ENCODE peak calls at places on chromosomes 16 and 17, in five cellular contexts. Z is dorsolateral prefrontal cortex, X is brain microvascular endothelial cell, L is psoas muscle, P is neural progenitor cell. I is an unnamed sample.

GRCh38 chr16:56107944-56108583 is 83.2 kb upstream of the GNAO1 start:
- DNase-seq in L (no peak), P (no peak), Z (peak; percentile 75), X (no peak), I (no peak)

GRCh38 chr17:50169121-50169764 is 3.4 kb downstream of the SGCA start:
- DNase-seq in Z (no peak), L (peak; percentile 41), X (no peak), P (peak; percentile 87), I (no peak)

GRCh38 chr17:82876149-82876548 is 36.3 kb upstream of the ZNF750 start:
- DNase-seq in L (peak; percentile 49), P (no peak), X (peak; percentile 57), Z (no peak), I (peak; percentile 68)

GRCh38 chr16:47069291-47069690 is 74.5 kb downstream of the NETO2 start:
- DNase-seq in Z (no peak), L (no peak), X (no peak), P (no peak), I (peak; percentile 33)

GRCh38 chr17:27531469-27531948 is 75.3 kb downstream of the KSR1 start:
- DNase-seq in X (no peak), L (no peak), Z (no peak), P (no peak), I (no peak)

GRCh38 chr17:4950075-4950756 is 703 bp upstream of the ENO3 start:
- DNase-seq in L (peak; percentile 77), P (peak; percentile 72), X (no peak), Z (no peak), I (peak; percentile 81)

GRCh38 chr16:79599256-79599836 is 1.2 kb downstream of the MAF start:
- DNase-seq in L (peak; percentile 51), X (no peak), Z (no peak), P (peak; percentile 74), I (peak; percentile 43)

GRCh38 chr17:70834039-70834438 is 664.7 kb downstream of the KCNJ2 start:
- DNase-seq in P (no peak), X (no peak), L (no peak), Z (no peak), I (no peak)

GRCh38 chr17:17189559-17189958 is 16.6 kb downstream of the PLD6 start:
- DNase-seq in Z (no peak), X (no peak), L (no peak), P (no peak), I (no peak)

GRCh38 chr17:77167472-77168306 is 26.9 kb downstream of the SEC14L1 start:
- DNase-seq in P (no peak), L (no peak), Z (no peak), X (no peak), I (no peak)

GRCh38 chr16:86952769-86953168 is 364.4 kb downstream of the C16orf95 start:
- DNase-seq in L (no peak), Z (no peak), X (no peak), P (no peak), I (no peak)

GRCh38 chr17:64133546-64134215 is 3.7 kb upstream of the ERN1 start:
- DNase-seq in P (peak; percentile 81), Z (no peak), X (peak; percentile 45), L (no peak), I (peak; percentile 60)

GRCh38 chr17:1264196-1264595 is 6.0 kb upstream of the BHLHA9 start:
- DNase-seq in Z (no peak), L (no peak), X (no peak), P (peak; percentile 54), I (no peak)

GRCh38 chr17:76236603-76237002 is 3.7 kb downstream of the RNF157 start:
- DNase-seq in Z (no peak), L (no peak), X (no peak), P (no peak), I (no peak)

GRCh38 chr16:70661918-70662641 is 15.7 kb downstream of the IL34 start:
- DNase-seq in X (peak; percentile 36), Z (no peak), P (no peak), L (no peak), I (peak; percentile 33)

GRCh38 chr17:82302991-82303943 is 14.1 kb downstream of the CD7 start:
- DNase-seq in X (no peak), L (no peak), Z (no peak), P (no peak), I (no peak)

GRCh38 chr17:40110457-40110856 is 10.1 kb upstream of the NR1D1 start:
- DNase-seq in P (no peak), Z (no peak), X (no peak), L (peak; percentile 53), I (peak; percentile 59)

GRCh38 chr17:64661981-64662773 is at the start of gene SMURF2:
- DNase-seq in L (peak; percentile 81), P (peak; percentile 90), X (peak; percentile 51), Z (peak; percentile 55), I (peak; percentile 83)

GRCh38 chr17:45034599-45034998 is 16.8 kb downstream of the DCAKD start:
- DNase-seq in P (no peak), L (no peak), Z (no peak), X (no peak), I (no peak)

GRCh38 chr17:41642252-41643156 is 18.1 kb upstream of the KRT17 start:
- DNase-seq in L (no peak), P (no peak), Z (no peak), X (no peak), I (no peak)

GRCh38 chr16:54511181-54511731 is 224.7 kb upstream of the IRX3 start:
- DNase-seq in P (peak; percentile 36), Z (no peak), X (no peak), L (no peak), I (no peak)

GRCh38 chr17:61926831-61927210 is 961 bp downstream of the INTS2 start:
- DNase-seq in X (no peak), P (no peak), Z (no peak), L (no peak), I (no peak)

GRCh38 chr17:57971572-57971971 is 16.4 kb upstream of the CUEDC1 start:
- DNase-seq in P (no peak), L (no peak), X (no peak), Z (no peak), I (no peak)
- TF ChIP-seq CTCF in P (no peak), L (no peak), X (no peak), Z (no peak), I (no peak)

DNA sequence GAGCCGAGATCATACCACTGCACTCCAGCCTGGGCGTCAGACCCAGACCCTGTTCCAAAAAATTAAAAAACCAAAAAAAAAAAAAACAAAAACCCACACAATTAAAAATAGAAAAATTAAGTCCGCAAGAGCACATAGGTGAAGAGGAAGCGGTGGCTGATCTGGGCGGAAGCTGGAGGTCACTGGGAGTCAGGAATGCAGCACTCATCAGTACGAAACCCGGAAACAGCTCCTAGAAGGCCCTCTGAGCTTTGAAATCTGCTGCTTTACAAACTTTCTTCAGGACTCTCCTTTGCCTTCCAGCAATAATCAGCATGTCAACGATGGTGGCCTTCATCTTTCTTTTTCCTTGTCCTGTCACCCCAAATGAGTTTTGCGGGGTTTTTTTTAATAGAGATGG is 29.5 kb downstream of the TRAP1 start:
- DNase-seq in X (no peak), Z (no peak), L (no peak), P (no peak), I (no peak)
- TF ChIP-seq CTCF in X (no peak), Z (no peak), L (no peak), P (no peak), I (no peak)

GRCh38 chr16:10944249-10945064 is at the start of gene CLEC16A:
- DNase-seq in L (peak; percentile 99), P (peak; percentile 98), Z (peak; percentile 98), X (peak; percentile 96), I (peak; percentile 99)
- TF ChIP-seq CTCF in L (no peak), P (peak; percentile 6), Z (peak; percentile 27), X (no peak), I (peak; percentile 50)

GRCh38 chr17:15265131-15265530 is at the start of gene PMP22:
- DNase-seq in P (no peak), L (peak; percentile 43), Z (peak; percentile 38), X (no peak), I (no peak)
- TF ChIP-seq CTCF in P (no peak), L (no peak), Z (no peak), X (no peak), I (peak; percentile 17)

GRCh38 chr17:8256291-8256690 is 7.2 kb downstream of the PFAS start:
- DNase-seq in Z (no peak), L (no peak), P (no peak), X (no peak), I (no peak)

GRCh38 chr17:8256691-8257090 is 7.6 kb downstream of the PFAS start:
- DNase-seq in X (no peak), Z (no peak), P (no peak), L (no peak), I (no peak)

GRCh38 chr17:8253801-8254200 is 4.7 kb downstream of the PFAS start:
- DNase-seq in L (no peak), X (no peak), P (peak; percentile 18), Z (no peak), I (no peak)

GRCh38 chr17:8254881-8255280 is 5.8 kb downstream of the PFAS start:
- DNase-seq in X (no peak), P (no peak), L (no peak), Z (no peak), I (no peak)

DNA sequence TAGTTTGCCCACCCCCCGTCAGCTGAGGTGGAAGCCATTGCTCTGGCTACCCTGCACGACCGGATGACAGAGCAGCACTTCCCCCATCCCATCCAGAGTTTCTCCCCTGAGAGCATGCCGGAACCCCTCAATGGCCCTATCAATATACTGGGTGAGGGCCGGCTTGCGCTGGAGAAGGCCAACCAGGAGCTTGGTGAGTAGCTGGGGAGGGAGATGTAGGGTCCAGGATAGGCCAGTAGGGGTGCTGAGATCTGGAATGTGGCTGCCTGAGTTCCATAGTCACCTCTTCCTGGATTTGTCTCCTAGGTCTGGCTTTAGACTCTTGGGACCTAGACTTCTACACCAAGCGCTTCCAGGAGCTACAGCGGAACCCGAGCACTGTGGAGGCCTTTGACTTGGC is 6.4 kb downstream of the PFAS start:
- DNase-seq in P (no peak), X (no peak), Z (no peak), L (no peak), I (no peak)
- TF ChIP-seq CTCF in P (no peak), X (peak; percentile 42), Z (no peak), L (no peak), I (no peak)

I was measured in adrenal gland.